ENCODE peak calls at places on chromosomes 13 and 19, in nine cellular contexts. I is uterus; D is activated naive CD4-positive, alpha-beta T cell treated with anti-CD3 and anti-CD28 coated beads, Interleukin-2, amount 10 ng/mL, durations not matched to agents 7 days and 5 days; L is T-cell; K is dorsolateral prefrontal cortex; F is stimulated activated CD4-positive, alpha-beta T cell treated with anti-CD3 and anti-CD28 coated beads, Interleukin-4, amount 100 ng/mL, for 48 hours; X is mucosa of gallbladder; Z is hepatic stellate cell; Q is neural progenitor cell. C is an unnamed sample.

GRCh38 chr13:46643165-46643777 is 90.3 kb downstream of the LRCH1 start:
- DNase-seq in F (no peak), I (no peak), D (no peak), L (no peak), Z (no peak), Q (no peak), X (no peak), K (no peak), C (no peak)

GRCh38 chr13:57582032-57582431 is 49.5 kb upstream of the PCDH17 start:
- DNase-seq in L (no peak), Q (peak), I (no peak), X (no peak), Z (no peak), F (no peak), K (no peak), D (no peak), C (no peak)

GRCh38 chr13:106498571-106498970 is 36.9 kb downstream of the EFNB2 start:
- DNase-seq in Q (no peak), Z (no peak), I (no peak), F (no peak), L (no peak), D (no peak), X (no peak), K (no peak), C (no peak)

GRCh38 chr13:39825886-39826285 is 170.4 kb downstream of the COG6 start:
- DNase-seq in K (no peak), X (no peak), L (no peak), F (no peak), I (no peak), Q (no peak), D (no peak), Z (no peak), C (no peak)

GRCh38 chr13:75423946-75424345 is 58.0 kb downstream of the TBC1D4 start:
- DNase-seq in K (no peak), Q (no peak), Z (no peak), F (no peak), L (no peak), I (no peak), D (no peak), X (no peak), C (no peak)

GRCh38 chr13:51579676-51580075 is 4.6 kb upstream of the WDFY2 start:
- DNase-seq in L (no peak), K (no peak), I (no peak), X (no peak), Z (no peak), D (no peak), F (no peak), Q (no peak), C (no peak)

GRCh38 chr19:7663711-7664110 is 5.1 kb upstream of the RETN start:
- DNase-seq in K (no peak), F (no peak), I (no peak), X (no peak), L (no peak), Z (no peak), Q (no peak), D (no peak), C (no peak)

GRCh38 chr19:49340069-49340864 is 5.1 kb downstream of the CD37 start:
- DNase-seq in X (peak), Q (peak), Z (peak), D (no peak), K (no peak), I (peak), F (no peak), L (no peak), C (peak)

GRCh38 chr19:40465025-40465780 is at the start of gene BLVRB:
- DNase-seq in Z (peak), L (no peak), D (peak), F (no peak), I (no peak), Q (no peak), K (no peak), X (no peak), C (no peak)

GRCh38 chr19:40223135-40223822 is 3.2 kb downstream of the CCNP start:
- DNase-seq in L (no peak), Q (peak), K (no peak), Z (no peak), F (peak), X (peak), D (peak), I (no peak), C (no peak)

GRCh38 chr13:98853791-98854191 is 101.3 kb upstream of the SLC15A1 start:
- DNase-seq in D (peak), Z (no peak), Q (no peak), I (no peak), L (no peak), F (peak), K (no peak), X (no peak), C (no peak)

GRCh38 chr13:99572131-99572530 is 70.9 kb downstream of the TM9SF2 start:
- DNase-seq in I (no peak), L (no peak), F (no peak), Z (no peak), D (no peak), Q (no peak), K (no peak), X (no peak), C (no peak)

GRCh38 chr19:33399081-33399744 is 25.7 kb downstream of the CEBPG start:
- DNase-seq in Z (no peak), L (no peak), I (no peak), D (no peak), F (no peak), X (no peak), Q (no peak), K (no peak), C (no peak)

GRCh38 chr19:45668342-45668871 is 386 bp downstream of the GIPR start:
- DNase-seq in D (peak), L (no peak), Z (peak), I (no peak), Q (no peak), X (no peak), F (peak), K (no peak), C (no peak)

GRCh38 chr19:58374200-58374599 is 6.6 kb downstream of the ZNF837 start:
- DNase-seq in K (no peak), X (no peak), Q (no peak), F (no peak), Z (no peak), L (no peak), D (no peak), I (no peak), C (no peak)

GRCh38 chr19:3536429-3537100 is 2.4 kb upstream of the TEKTIP1 start:
- DNase-seq in X (no peak), I (no peak), F (no peak), L (no peak), Z (no peak), K (peak), D (no peak), Q (no peak), C (peak)

GRCh38 chr19:10295305-10295846 is 5.6 kb downstream of the ICAM5 start:
- DNase-seq in L (peak), Q (peak), K (no peak), D (peak), I (no peak), Z (no peak), F (no peak), X (no peak), C (no peak)

GRCh38 chr13:25214371-25215252 is 42.5 kb upstream of the AMER2 start:
- DNase-seq in K (no peak), X (no peak), L (no peak), I (peak), Q (no peak), F (no peak), Z (no peak), D (no peak), C (peak)

GRCh38 chr13:27405521-27406134 is 18.8 kb upstream of the GTF3A start:
- DNase-seq in Q (no peak), F (no peak), L (no peak), K (no peak), D (no peak), X (no peak), I (no peak), Z (no peak), C (no peak)

GRCh38 chr13:100827489-100828000 is 152.9 kb upstream of the TMTC4 start:
- DNase-seq in I (no peak), Q (no peak), X (no peak), D (no peak), K (no peak), L (no peak), F (no peak), Z (no peak), C (no peak)

GRCh38 chr13:97239943-97240788 is 18.0 kb downstream of the MBNL2 start:
- DNase-seq in F (no peak), K (no peak), Z (no peak), D (no peak), Q (no peak), L (no peak), I (no peak), X (no peak), C (no peak)

GRCh38 chr13:86741762-86742285 is 929.3 kb upstream of the SLITRK5 start:
- DNase-seq in X (no peak), D (no peak), Q (no peak), L (no peak), Z (no peak), K (no peak), F (no peak), I (no peak), C (no peak)

GRCh38 chr19:1252221-1252817 is 3.9 kb downstream of the MIDN start:
- DNase-seq in Z (peak), L (peak), Q (no peak), X (peak), I (no peak), D (peak), F (no peak), K (peak), C (peak)

GRCh38 chr19:10230904-10231623 is at the start of gene S1PR2:
- DNase-seq in L (peak), X (peak), Z (peak), K (peak), Q (peak), F (peak), I (peak), D (peak), C (peak)

GRCh38 chr19:50669319-50670101 is 20.3 kb downstream of the C19orf81 start:
- DNase-seq in X (no peak), D (peak), Z (peak), L (no peak), Q (no peak), K (peak), F (peak), I (no peak), C (peak)

GRCh38 chr19:43290568-43291359 is 21.4 kb upstream of the PSG9 start:
- DNase-seq in I (no peak), X (no peak), L (no peak), K (no peak), D (no peak), Q (no peak), F (peak), Z (no peak), C (no peak)

GRCh38 chr13:101785858-101786257 is 333.4 kb downstream of the ITGBL1 start:
- DNase-seq in Z (peak), Q (peak), K (no peak), F (no peak), D (no peak), L (no peak), I (no peak), X (peak), C (no peak)

GRCh38 chr13:75637101-75637774 is 1.1 kb downstream of the LMO7 start:
- DNase-seq in Z (peak), D (no peak), F (no peak), I (no peak), L (no peak), X (no peak), Q (no peak), K (no peak), C (no peak)

GRCh38 chr19:35090160-35090794 is 25.3 kb upstream of the FXYD3 start:
- DNase-seq in K (no peak), D (peak), Q (peak), Z (peak), L (no peak), I (peak), X (peak), F (peak), C (peak)

GRCh38 chr13:30196025-30196424 is 111.3 kb downstream of the KATNAL1 start:
- DNase-seq in D (no peak), F (no peak), I (no peak), Q (peak), L (no peak), X (no peak), K (no peak), Z (no peak), C (no peak)

GRCh38 chr19:3132971-3133792 is 2.7 kb upstream of the GNA15 start:
- DNase-seq in X (peak), K (no peak), L (peak), D (peak), I (no peak), Q (no peak), Z (no peak), F (peak), C (no peak)

GRCh38 chr19:28560786-28561185 is 652.2 kb downstream of the UQCRFS1 start:
- DNase-seq in F (no peak), L (no peak), X (no peak), Q (no peak), Z (no peak), K (no peak), I (no peak), D (no peak), C (no peak)